ENCODE peak calls at places on chromosomes 6 and 20, in four cellular contexts. Y is IMR-90; M is CD8-positive, alpha-beta T cell; X is OCI-LY7. U is an unnamed sample.

GRCh38 chr6:11023032-11023431 is 21.1 kb downstream of the ELOVL2 start:
- DNase-seq in Y (no peak), M (no peak), X (no peak), U (no peak)

GRCh38 chr6:15389079-15389758 is 143.3 kb downstream of the JARID2 start:
- DNase-seq in Y (peak; percentile 21), M (no peak), X (no peak), U (no peak)

GRCh38 chr6:99348823-99349619 is 453 bp downstream of the FAXC start:
- DNase-seq in Y (peak; percentile 3), M (no peak), X (no peak), U (no peak)

GRCh38 chr6:118371955-118372354 is 176.1 kb upstream of the PLN start:
- DNase-seq in Y (no peak), M (no peak), X (no peak), U (no peak)

GRCh38 chr6:105746539-105746938 is 339.6 kb upstream of the PRDM1 start:
- DNase-seq in Y (no peak), M (no peak), X (no peak), U (no peak)

GRCh38 chr20:41100001-41100480 is 37.3 kb upstream of the PLCG1 start:
- DNase-seq in Y (peak; percentile 62), M (no peak), X (no peak), U (no peak)

GRCh38 chr20:34709044-34709835 is 5.1 kb downstream of the TP53INP2 start:
- DNase-seq in Y (peak; percentile 54), M (peak; percentile 80), X (peak; percentile 66), U (peak; percentile 70)

GRCh38 chr6:76697585-76697984 is 625.1 kb upstream of the IMPG1 start:
- DNase-seq in Y (peak; percentile 18), M (no peak), X (no peak), U (peak; percentile 34)

GRCh38 chr6:33750244-33750991 is 3.7 kb upstream of the IP6K3 start:
- DNase-seq in Y (no peak), M (no peak), X (no peak), U (no peak)

GRCh38 chr6:129695373-129696027 is 14.5 kb downstream of the ARHGAP18 start:
- DNase-seq in Y (no peak), M (no peak), X (no peak), U (no peak)

GRCh38 chr20:53672484-53673129 is 79.0 kb upstream of the ZNF217 start:
- DNase-seq in Y (peak; percentile 66), M (no peak), X (no peak), U (no peak)

GRCh38 chr20:52799130-52799529 is 173.0 kb upstream of the TSHZ2 start:
- DNase-seq in Y (no peak), M (no peak), X (no peak), U (no peak)

GRCh38 chr6:14283600-14284235 is 166.1 kb downstream of the CD83 start:
- DNase-seq in Y (no peak), M (no peak), X (no peak), U (peak; percentile 46)

GRCh38 chr6:83378621-83379388 is 52.0 kb downstream of the ME1 start:
- DNase-seq in Y (peak; percentile 76), M (no peak), X (no peak), U (peak; percentile 13)

GRCh38 chr6:33716379-33716778 is 4.9 kb upstream of the UQCC2 start:
- DNase-seq in Y (no peak), M (no peak), X (no peak), U (peak; percentile 70)

GRCh38 chr6:148943451-148943850 is 196.6 kb downstream of the UST start:
- DNase-seq in Y (peak; percentile 66), M (no peak), X (no peak), U (no peak)

GRCh38 chr20:62241501-62241900 is 3.2 kb downstream of the OSBPL2 start:
- DNase-seq in Y (no peak), M (no peak), X (no peak), U (peak; percentile 86)

GRCh38 chr6:47260021-47260420 is 49.7 kb downstream of the TNFRSF21 start:
- DNase-seq in Y (no peak), M (no peak), X (no peak), U (no peak)

GRCh38 chr20:4437131-4437530 is 284.6 kb upstream of the PRND start:
- DNase-seq in Y (no peak), M (no peak), X (no peak), U (no peak)

GRCh38 chr6:150055131-150055530 is 13.8 kb downstream of the ULBP3 start:
- DNase-seq in Y (no peak), M (no peak), X (no peak), U (no peak)

GRCh38 chr20:38256021-38256420 is 4.5 kb downstream of the KIAA1755 start:
- DNase-seq in Y (no peak), M (no peak), X (no peak), U (no peak)

GRCh38 chr6:1802495-1803395 is 193.0 kb downstream of the FOXC1 start:
- DNase-seq in Y (no peak), M (no peak), X (no peak), U (no peak)
- TF ChIP-seq CTCF in Y (no peak), M (no peak), X (no peak), U (no peak)

GRCh38 chr6:17725083-17725482 is 18.4 kb upstream of the NUP153 start:
- DNase-seq in Y (peak; percentile 59), M (no peak), X (no peak), U (no peak)
- TF ChIP-seq CTCF in Y (no peak), M (no peak), X (no peak), U (no peak)

DNA sequence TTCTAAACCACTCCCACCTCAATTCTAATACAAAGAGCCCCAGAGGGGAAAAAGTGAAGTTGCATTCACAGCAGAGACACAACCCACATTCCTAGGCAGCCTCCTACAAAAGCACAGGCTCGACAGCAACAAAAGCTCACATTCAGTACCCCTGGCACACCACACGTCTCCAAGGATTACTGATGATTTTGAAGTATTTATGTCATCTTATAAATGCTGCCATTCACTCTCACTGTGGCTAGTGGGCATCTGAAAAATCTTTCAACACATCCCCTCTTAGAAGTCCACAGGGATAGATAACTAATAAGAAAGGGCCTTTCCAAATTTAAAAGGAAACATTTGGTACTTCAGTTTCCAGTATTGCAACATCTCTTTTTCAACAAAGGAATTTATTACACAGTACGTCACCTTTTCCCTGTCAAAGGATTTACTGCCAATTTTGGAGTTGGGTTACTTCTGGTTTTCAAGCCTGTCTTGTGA is 146.7 kb downstream of the TASP1 start:
- DNase-seq in Y (peak; percentile 72), M (no peak), X (no peak), U (peak; percentile 77)
- TF ChIP-seq CTCF in Y (no peak), M (no peak), X (no peak), U (peak; percentile 12)

DNA sequence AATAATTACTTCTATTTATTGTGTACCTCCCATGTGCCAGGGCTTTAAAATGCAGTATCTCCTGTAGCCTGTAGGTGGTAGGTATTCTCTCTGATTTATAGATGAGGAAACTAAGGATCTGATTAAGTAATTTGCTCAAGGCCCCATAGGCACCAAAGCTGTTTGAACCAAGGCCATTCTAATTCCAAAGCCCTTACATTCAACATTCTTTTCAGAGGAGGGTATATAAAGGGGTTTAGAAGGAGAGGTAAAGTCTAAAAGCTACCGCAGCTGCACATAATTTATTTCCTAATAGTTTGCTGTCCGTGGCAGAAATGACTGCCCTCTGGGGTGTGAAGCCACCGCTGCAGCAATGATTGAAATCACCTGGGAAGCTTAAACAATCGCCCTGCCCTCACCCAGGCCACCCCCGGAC is 95.0 kb upstream of the FAM8A1 start:
- DNase-seq in Y (peak; percentile 34), M (no peak), X (peak; percentile 9), U (peak; percentile 48)
- TF ChIP-seq CTCF in Y (peak; percentile 41), M (no peak), X (peak; percentile 70), U (peak; percentile 42)

DNA sequence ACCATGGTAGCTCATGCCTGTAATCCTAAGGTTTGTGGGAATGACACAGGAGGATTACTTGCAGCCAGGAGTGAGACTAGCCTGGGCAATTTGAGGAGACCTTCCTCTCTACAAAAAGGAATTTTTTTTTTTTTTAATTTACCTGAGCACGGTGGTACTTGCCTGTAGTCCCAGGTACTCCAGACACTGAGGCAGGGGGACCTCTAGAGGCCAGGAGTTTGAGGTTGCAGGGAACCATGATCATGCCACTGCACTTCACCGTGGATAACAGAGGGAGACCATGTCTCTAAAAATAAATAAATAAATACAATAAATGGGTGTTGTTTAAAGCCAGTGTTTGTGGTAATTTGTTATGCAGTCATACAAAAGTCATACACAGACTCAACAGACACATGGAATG is 2.4 kb upstream of the HLA-F start:
- DNase-seq in Y (no peak), M (peak; percentile 43), X (peak; percentile 40), U (peak; percentile 18)
- TF ChIP-seq CTCF in Y (no peak), M (peak; percentile 27), X (peak; percentile 71), U (no peak)